ENCODE peak calls at places on chromosome 7, in seven cellular contexts. One of them, this sample, is unnamed.

GRCh38 chr7:27168265-27168947 is 3.1 kb upstream of the HOXA9 start:
- DNase-seq in body of pancreas: no peak
- DNase-seq in heart left ventricle: no peak
- DNase-seq in ovary: no peak
- DNase-seq in right lobe of liver: no peak
- DNase-seq in prostate gland: peak; percentile 79
- DNase-seq in GM12891: no peak
- DNase-seq in this sample: no peak

GRCh38 chr7:114760477-114760876 is 161.4 kb upstream of the MDFIC start:
- DNase-seq in body of pancreas: no peak
- DNase-seq in heart left ventricle: no peak
- DNase-seq in ovary: no peak
- DNase-seq in right lobe of liver: no peak
- DNase-seq in prostate gland: no peak
- DNase-seq in GM12891: no peak
- DNase-seq in this sample: no peak

GRCh38 chr7:3378390-3379120 is 77.5 kb downstream of the SDK1 start:
- DNase-seq in body of pancreas: no peak
- DNase-seq in heart left ventricle: no peak
- DNase-seq in ovary: no peak
- DNase-seq in right lobe of liver: no peak
- DNase-seq in prostate gland: no peak
- DNase-seq in GM12891: no peak
- DNase-seq in this sample: no peak

GRCh38 chr7:90625562-90625961 is 29.4 kb downstream of the CDK14 start:
- DNase-seq in body of pancreas: peak; percentile 29
- DNase-seq in heart left ventricle: peak; percentile 60
- DNase-seq in ovary: peak; percentile 44
- DNase-seq in right lobe of liver: no peak
- DNase-seq in prostate gland: no peak
- DNase-seq in GM12891: no peak
- DNase-seq in this sample: no peak

GRCh38 chr7:127214956-127215355 is 37.8 kb downstream of the GRM8 start:
- DNase-seq in body of pancreas: no peak
- DNase-seq in heart left ventricle: no peak
- DNase-seq in ovary: no peak
- DNase-seq in right lobe of liver: no peak
- DNase-seq in prostate gland: no peak
- DNase-seq in GM12891: no peak
- DNase-seq in this sample: no peak

GRCh38 chr7:123612024-123612423 is 10.4 kb downstream of the ASB15 start:
- DNase-seq in body of pancreas: no peak
- DNase-seq in heart left ventricle: no peak
- DNase-seq in ovary: no peak
- DNase-seq in right lobe of liver: no peak
- DNase-seq in prostate gland: no peak
- DNase-seq in GM12891: no peak
- DNase-seq in this sample: no peak

GRCh38 chr7:151565541-151565940 is 45.8 kb upstream of the RHEB start:
- DNase-seq in body of pancreas: no peak
- DNase-seq in heart left ventricle: no peak
- DNase-seq in ovary: no peak
- DNase-seq in right lobe of liver: no peak
- DNase-seq in prostate gland: no peak
- DNase-seq in GM12891: no peak
- DNase-seq in this sample: no peak

GRCh38 chr7:128108641-128109423 is 77.6 kb upstream of the LRRC4 start:
- DNase-seq in body of pancreas: no peak
- DNase-seq in heart left ventricle: no peak
- DNase-seq in ovary: no peak
- DNase-seq in right lobe of liver: no peak
- DNase-seq in prostate gland: no peak
- DNase-seq in GM12891: peak; percentile 68
- DNase-seq in this sample: no peak

GRCh38 chr7:1536768-1537630 is 6.5 kb downstream of the MAFK start:
- DNase-seq in body of pancreas: peak; percentile 96
- DNase-seq in heart left ventricle: peak; percentile 96
- DNase-seq in ovary: peak; percentile 98
- DNase-seq in right lobe of liver: peak; percentile 96
- DNase-seq in prostate gland: peak; percentile 97
- DNase-seq in GM12891: no peak
- DNase-seq in this sample: peak; percentile 100

GRCh38 chr7:27953361-27953760 is 213.4 kb downstream of the TAX1BP1 start:
- DNase-seq in body of pancreas: no peak
- DNase-seq in heart left ventricle: no peak
- DNase-seq in ovary: no peak
- DNase-seq in right lobe of liver: no peak
- DNase-seq in prostate gland: no peak
- DNase-seq in GM12891: no peak
- DNase-seq in this sample: no peak

GRCh38 chr7:135337506-135337905 is 103.9 kb downstream of the STRA8 start:
- DNase-seq in body of pancreas: no peak
- DNase-seq in heart left ventricle: no peak
- DNase-seq in ovary: no peak
- DNase-seq in right lobe of liver: no peak
- DNase-seq in prostate gland: no peak
- DNase-seq in GM12891: no peak
- DNase-seq in this sample: no peak

GRCh38 chr7:44665531-44666213 is 59.2 kb downstream of the OGDH start:
- DNase-seq in body of pancreas: no peak
- DNase-seq in heart left ventricle: no peak
- DNase-seq in ovary: no peak
- DNase-seq in right lobe of liver: no peak
- DNase-seq in prostate gland: no peak
- DNase-seq in GM12891: no peak
- DNase-seq in this sample: no peak

GRCh38 chr7:82051641-82052040 is 281.8 kb upstream of the HGF start:
- DNase-seq in body of pancreas: no peak
- DNase-seq in heart left ventricle: no peak
- DNase-seq in ovary: no peak
- DNase-seq in right lobe of liver: no peak
- DNase-seq in prostate gland: no peak
- DNase-seq in GM12891: no peak
- DNase-seq in this sample: no peak

GRCh38 chr7:150755473-150756099 is 18.4 kb downstream of the GIMAP5 start:
- DNase-seq in body of pancreas: no peak
- DNase-seq in heart left ventricle: peak; percentile 49
- DNase-seq in ovary: no peak
- DNase-seq in right lobe of liver: no peak
- DNase-seq in prostate gland: no peak
- DNase-seq in GM12891: no peak
- DNase-seq in this sample: no peak

GRCh38 chr7:1555813-1556540 is at the start of gene TMEM184A:
- DNase-seq in body of pancreas: peak; percentile 95
- DNase-seq in heart left ventricle: no peak
- DNase-seq in ovary: no peak
- DNase-seq in right lobe of liver: peak; percentile 93
- DNase-seq in prostate gland: peak; percentile 90
- DNase-seq in GM12891: no peak
- DNase-seq in this sample: peak; percentile 82

GRCh38 chr7:118195837-118196474 is 12.0 kb downstream of the LSM8 start:
- DNase-seq in body of pancreas: peak; percentile 72
- DNase-seq in heart left ventricle: peak; percentile 28
- DNase-seq in ovary: no peak
- DNase-seq in right lobe of liver: no peak
- DNase-seq in prostate gland: peak; percentile 60
- DNase-seq in GM12891: no peak
- DNase-seq in this sample: no peak

GRCh38 chr7:5377279-5377678 is 46.4 kb downstream of the TNRC18 start:
- DNase-seq in body of pancreas: no peak
- DNase-seq in heart left ventricle: no peak
- DNase-seq in ovary: no peak
- DNase-seq in right lobe of liver: no peak
- DNase-seq in prostate gland: no peak
- DNase-seq in GM12891: no peak
- DNase-seq in this sample: no peak

GRCh38 chr7:85829817-85830432 is 643.1 kb upstream of the SEMA3D start:
- DNase-seq in body of pancreas: no peak
- DNase-seq in heart left ventricle: no peak
- DNase-seq in ovary: no peak
- DNase-seq in right lobe of liver: no peak
- DNase-seq in prostate gland: no peak
- DNase-seq in GM12891: no peak
- DNase-seq in this sample: no peak

GRCh38 chr7:150961510-150962284 is 16.4 kb downstream of the KCNH2 start:
- DNase-seq in body of pancreas: no peak
- DNase-seq in heart left ventricle: no peak
- DNase-seq in ovary: peak; percentile 70
- DNase-seq in right lobe of liver: no peak
- DNase-seq in prostate gland: no peak
- DNase-seq in GM12891: no peak
- DNase-seq in this sample: no peak

DNA sequence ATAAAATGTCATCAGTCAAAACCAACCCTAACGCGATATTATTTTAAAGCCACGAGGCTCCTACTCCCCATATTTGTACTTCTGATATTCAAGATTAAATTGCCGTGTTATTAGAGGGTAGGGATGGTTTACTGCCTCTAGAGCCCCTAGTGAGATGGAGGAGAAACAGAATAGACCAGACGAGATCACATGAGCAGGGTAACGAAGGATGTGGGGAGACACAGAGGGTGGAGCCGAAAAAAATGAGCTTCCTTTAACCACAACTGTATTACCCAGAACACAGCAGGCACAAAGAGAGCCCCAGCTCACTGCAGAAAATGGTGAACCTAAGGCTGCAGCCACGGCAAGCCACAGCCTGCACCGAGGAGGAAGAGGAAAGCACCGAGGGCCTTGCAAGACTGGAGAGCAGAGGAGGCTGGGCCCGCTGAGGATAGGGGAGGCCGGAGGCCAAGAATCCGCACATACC is 14.3 kb downstream of the ZC3HAV1 start:
- DNase-seq in body of pancreas: no peak
- DNase-seq in heart left ventricle: no peak
- DNase-seq in ovary: no peak
- DNase-seq in right lobe of liver: no peak
- DNase-seq in prostate gland: no peak
- DNase-seq in GM12891: peak; percentile 71
- DNase-seq in this sample: no peak
- TF ChIP-seq POLR2A in body of pancreas: no peak
- TF ChIP-seq POLR2A in heart left ventricle: no peak
- TF ChIP-seq POLR2A in ovary: no peak
- TF ChIP-seq POLR2A in right lobe of liver: no peak
- TF ChIP-seq POLR2A in prostate gland: no peak
- TF ChIP-seq POLR2A in GM12891: peak; percentile 74
- TF ChIP-seq POLR2A in this sample: no peak

GRCh38 chr7:106865130-106866115 is at the start of gene PIK3CG:
- DNase-seq in body of pancreas: no peak
- DNase-seq in heart left ventricle: no peak
- DNase-seq in ovary: no peak
- DNase-seq in right lobe of liver: no peak
- DNase-seq in prostate gland: no peak
- DNase-seq in GM12891: peak; percentile 30
- DNase-seq in this sample: no peak
- TF ChIP-seq POLR2A in body of pancreas: no peak
- TF ChIP-seq POLR2A in heart left ventricle: no peak
- TF ChIP-seq POLR2A in ovary: no peak
- TF ChIP-seq POLR2A in right lobe of liver: peak; percentile 12
- TF ChIP-seq POLR2A in prostate gland: no peak
- TF ChIP-seq POLR2A in GM12891: peak; percentile 32
- TF ChIP-seq POLR2A in this sample: no peak

GRCh38 chr7:122143751-122144711 is at the start of gene AASS:
- DNase-seq in body of pancreas: peak; percentile 99
- DNase-seq in heart left ventricle: peak; percentile 98
- DNase-seq in ovary: peak; percentile 100
- DNase-seq in right lobe of liver: peak; percentile 97
- DNase-seq in prostate gland: peak; percentile 99
- DNase-seq in GM12891: peak; percentile 33
- DNase-seq in this sample: peak; percentile 74
- TF ChIP-seq POLR2A in body of pancreas: peak; percentile 48
- TF ChIP-seq POLR2A in heart left ventricle: peak; percentile 70
- TF ChIP-seq POLR2A in ovary: peak; percentile 96
- TF ChIP-seq POLR2A in right lobe of liver: peak; percentile 58
- TF ChIP-seq POLR2A in prostate gland: peak; percentile 72
- TF ChIP-seq POLR2A in GM12891: no peak
- TF ChIP-seq POLR2A in this sample: peak; percentile 78

DNA sequence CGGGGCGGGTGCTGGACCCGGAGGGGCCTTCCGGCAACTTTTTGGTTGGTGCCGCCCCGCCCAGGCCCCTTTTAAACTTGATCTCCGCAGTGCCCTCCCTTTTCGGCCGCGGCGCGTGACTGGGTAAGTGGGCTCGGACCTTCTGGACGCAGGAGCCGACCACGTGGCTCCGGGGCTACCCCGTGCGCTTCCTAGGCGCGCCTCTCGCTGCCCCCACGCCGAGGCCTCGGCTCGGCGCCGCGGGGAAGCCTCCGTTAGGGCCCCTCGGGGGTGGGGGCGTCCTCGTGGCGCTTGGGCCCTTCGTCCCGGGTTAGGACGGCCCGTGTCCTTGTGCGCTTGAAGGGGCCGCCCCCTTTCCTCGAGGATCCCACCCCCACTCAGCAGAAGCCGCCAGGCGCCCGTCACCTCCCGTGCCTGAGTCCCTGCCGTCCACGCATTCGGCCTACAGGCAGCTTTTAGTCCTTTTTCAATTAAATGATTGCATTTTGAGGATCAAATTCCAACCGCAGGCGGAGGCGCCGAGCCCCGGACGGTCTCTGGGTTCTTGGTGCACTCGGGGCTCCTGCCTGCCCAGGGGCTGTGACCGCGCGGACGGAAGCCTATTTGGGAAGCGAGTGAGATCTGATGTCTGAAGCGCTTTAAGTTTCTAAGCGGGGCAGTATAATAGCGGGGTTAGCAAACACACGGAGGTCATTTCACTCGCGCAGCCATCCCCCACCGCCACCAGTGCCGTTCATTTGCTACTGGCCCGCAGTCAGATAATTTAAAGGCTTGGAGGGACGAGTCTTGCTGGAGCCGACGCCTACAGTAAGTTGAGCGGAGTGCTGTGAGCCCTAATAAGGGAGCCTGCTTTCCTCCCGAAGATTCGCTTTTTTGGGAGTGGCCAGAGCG is 31.8 kb upstream of the TOMM7 start:
- DNase-seq in body of pancreas: peak; percentile 83
- DNase-seq in heart left ventricle: peak; percentile 91
- DNase-seq in ovary: peak; percentile 91
- DNase-seq in right lobe of liver: peak; percentile 90
- DNase-seq in prostate gland: peak; percentile 63
- DNase-seq in GM12891: peak; percentile 86
- DNase-seq in this sample: peak; percentile 98
- TF ChIP-seq POLR2A in body of pancreas: peak; percentile 36
- TF ChIP-seq POLR2A in heart left ventricle: peak; percentile 74
- TF ChIP-seq POLR2A in ovary: peak; percentile 54
- TF ChIP-seq POLR2A in right lobe of liver: peak; percentile 64
- TF ChIP-seq POLR2A in prostate gland: no peak
- TF ChIP-seq POLR2A in GM12891: peak; percentile 44
- TF ChIP-seq POLR2A in this sample: peak; percentile 90